ENCODE peak calls at places on chromosomes 2 and 18, in six cellular contexts. V, U, S, L, W and T are unnamed samples.
A peak's percentile ranks its signal among the peaks of the same experiment; 100 is the strongest.

GRCh38 chr2:8089596-8089995 is 592.3 kb upstream of the ID2 start:
- DNase-seq in V (no peak), U (no peak), S (peak; percentile 90), L (no peak), W (peak; percentile 89), T (peak; percentile 21)

GRCh38 chr2:190119948-190120347 is 57.4 kb upstream of the MSTN start:
- DNase-seq in V (no peak), U (no peak), S (no peak), L (peak; percentile 46), W (no peak), T (peak; percentile 15)

GRCh38 chr18:26579941-26580618 is 31.7 kb upstream of the KCTD1 start:
- DNase-seq in V (no peak), U (no peak), S (no peak), L (no peak), W (no peak), T (no peak)

GRCh38 chr2:119647440-119648169 is 31.4 kb upstream of the TMEM177 start:
- DNase-seq in V (no peak), U (no peak), S (peak; percentile 61), L (no peak), W (no peak), T (no peak)

GRCh38 chr2:12350821-12351220 is 365.9 kb upstream of the TRIB2 start:
- DNase-seq in V (no peak), U (no peak), S (no peak), L (no peak), W (no peak), T (no peak)

GRCh38 chr2:241357531-241357930 is 1.4 kb downstream of the FARP2 start:
- DNase-seq in V (no peak), U (no peak), S (no peak), L (no peak), W (no peak), T (no peak)

GRCh38 chr18:286515-287310 is 18.9 kb upstream of the THOC1 start:
- DNase-seq in V (no peak), U (no peak), S (peak; percentile 42), L (no peak), W (peak; percentile 51), T (no peak)

GRCh38 chr18:25675123-25675850 is 323.3 kb upstream of the ZNF521 start:
- DNase-seq in V (peak; percentile 62), U (no peak), S (no peak), L (peak; percentile 54), W (no peak), T (peak; percentile 46)

DNA sequence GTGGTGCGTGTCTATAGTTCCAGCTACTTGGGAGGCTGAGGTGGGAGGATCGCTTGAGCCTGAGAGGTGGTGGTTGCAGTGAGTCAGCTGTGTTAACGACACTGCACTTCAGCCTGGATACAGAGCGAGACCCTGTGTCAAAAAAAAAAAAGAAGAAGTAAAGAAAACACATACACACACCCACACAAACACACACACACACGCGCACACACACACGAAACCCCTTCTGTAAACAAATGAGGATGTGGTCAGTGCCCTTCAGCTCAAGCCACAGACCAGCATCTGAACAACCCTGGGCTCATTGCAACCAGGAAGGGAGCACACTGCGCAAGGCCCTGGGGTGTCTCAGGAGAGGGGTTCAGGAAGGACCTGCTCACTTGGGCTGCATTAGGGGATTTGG is 47.9 kb upstream of the KCNF1 start:
- DNase-seq in V (no peak), U (no peak), S (peak; percentile 44), L (no peak), W (peak; percentile 85), T (no peak)
- H2BK15ac ChIP-seq in V (no peak overlapping the region), U (no peak overlapping the region), S (no peak overlapping the region), L (no peak overlapping the region), W (no peak overlapping the region), T (no peak overlapping the region)

GRCh38 chr2:137942785-137943034 is 21.6 kb upstream of the HNMT start:
- DNase-seq in V (no peak), U (no peak), S (no peak), L (no peak), W (no peak), T (no peak)
- H3K79me1 ChIP-seq in V (no peaks in the 10 kb centered on the region), U (no peaks in the 10 kb centered on the region), S (no peaks in the 10 kb centered on the region), L (no peaks in the 10 kb centered on the region), W (no peaks in the 10 kb centered on the region), T (no peaks in the 10 kb centered on the region)

GRCh38 chr2:218853766-218854165 is 5.8 kb upstream of the WNT6 start:
- DNase-seq in V (no peak), U (no peak), S (peak; percentile 13), L (no peak), W (no peak), T (no peak)
- H3K18ac ChIP-seq in V (no peak overlapping the region), U (no peak overlapping the region), S (no peak overlapping the region), L (no peak overlapping the region), W (no peak overlapping the region), T (no peak overlapping the region)

GRCh38 chr2:232911712-232912277 is 41.7 kb downstream of the SNORC start:
- DNase-seq in V (no peak), U (no peak), S (no peak), L (no peak), W (no peak), T (no peak)
- H2BK15ac ChIP-seq in V (no peak overlapping the region), U (no peak overlapping the region), S (no peak overlapping the region), L (no peak overlapping the region), W (no peak overlapping the region), T (no peak overlapping the region)

DNA sequence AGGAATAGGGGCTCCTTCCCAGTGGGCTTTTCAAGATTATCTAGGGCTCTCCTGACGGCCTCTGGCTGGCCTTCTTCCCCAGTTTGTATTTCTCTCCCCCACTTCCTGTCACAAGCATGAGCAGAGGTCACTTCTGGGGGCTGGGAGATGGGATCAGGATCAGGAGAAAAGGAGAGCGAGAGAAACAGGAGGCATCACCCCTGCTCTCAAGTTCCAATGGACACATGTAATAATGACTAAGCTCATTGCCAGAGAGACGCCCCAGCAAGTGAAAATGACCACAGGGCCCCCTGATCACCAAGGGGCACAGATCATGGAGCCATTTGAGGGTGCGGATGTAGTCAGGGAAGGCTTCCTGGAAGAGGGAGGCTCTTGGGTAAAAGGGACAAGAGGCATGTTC is 92.1 kb downstream of the SMAD7 start:
- DNase-seq in V (no peak), U (no peak), S (no peak), L (no peak), W (peak; percentile 43), T (no peak)
- H3K79me1 ChIP-seq in V (no peaks in the 10 kb centered on the region), U (no peaks in the 10 kb centered on the region), S (peaks cover 56% of the 10 kb centered on the region), L (no peaks in the 10 kb centered on the region), W (peaks cover 9% of the 10 kb centered on the region), T (no peaks in the 10 kb centered on the region)

DNA sequence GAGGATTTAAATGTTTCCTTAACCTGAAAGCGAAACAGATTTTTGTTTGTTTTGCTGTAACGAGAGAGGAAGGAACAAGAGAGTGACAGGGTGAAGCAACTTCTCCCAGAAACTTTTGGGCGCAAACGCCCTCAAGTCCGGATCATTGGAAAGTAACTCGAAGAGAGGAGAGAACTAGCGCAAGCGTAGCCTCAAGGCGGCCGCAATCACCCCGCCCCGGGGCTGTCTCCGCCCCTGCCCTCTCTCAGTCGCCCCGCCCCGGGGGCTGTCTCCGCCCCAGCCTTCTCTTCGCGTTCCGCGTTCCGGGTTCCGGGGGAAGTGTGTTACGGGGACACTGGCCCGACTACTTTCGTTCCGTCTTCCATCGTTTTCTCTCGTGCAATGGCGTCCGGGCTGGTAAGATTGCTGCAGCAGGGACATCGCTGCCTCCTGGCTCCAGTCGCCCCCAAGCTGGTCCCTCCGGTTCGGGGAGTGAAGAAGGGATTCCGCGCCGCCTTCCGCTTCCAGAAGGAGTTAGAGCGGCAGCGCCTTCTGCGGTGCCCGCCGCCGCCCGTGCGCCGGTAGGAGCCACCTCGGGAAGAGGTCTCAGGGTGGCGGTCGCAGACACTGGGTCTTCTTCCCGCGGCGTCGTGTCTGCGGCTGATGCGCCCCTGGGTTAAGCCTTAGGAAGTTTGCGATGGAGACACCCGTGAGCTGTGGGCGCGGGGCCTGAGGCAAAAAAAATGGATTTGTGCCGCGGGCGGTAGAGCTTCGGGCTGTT is at the start of gene MRPL44:
- DNase-seq in V (peak; percentile 94), U (peak; percentile 92), S (peak; percentile 93), L (peak; percentile 99), W (peak; percentile 96), T (peak; percentile 96)
- H3K18ac ChIP-seq in V (peak within 1 kb of the TSS; percentile 95), U (peak within 1 kb of the TSS; percentile 95), S (peak within 1 kb of the TSS; percentile 47), L (no peak within 1 kb of the TSS), W (peak within 1 kb of the TSS; percentile 89), T (peak within 1 kb of the TSS; percentile 62)

GRCh38 chr18:4908239-4908638 is 288.8 kb downstream of the AKAIN1 start:
- DNase-seq in V (no peak), U (no peak), S (no peak), L (no peak), W (no peak), T (no peak)
- H2BK15ac ChIP-seq in V (no peak overlapping the region), U (no peak overlapping the region), S (no peak overlapping the region), L (no peak overlapping the region), W (no peak overlapping the region), T (no peak overlapping the region)

GRCh38 chr2:105134076-105134475 is 96.2 kb downstream of the MRPS9 start:
- DNase-seq in V (no peak), U (no peak), S (peak; percentile 4), L (peak; percentile 36), W (no peak), T (no peak)

GRCh38 chr2:105139556-105140236 is 101.8 kb downstream of the MRPS9 start:
- DNase-seq in V (no peak), U (no peak), S (no peak), L (no peak), W (no peak), T (no peak)

GRCh38 chr2:105138643-105139042 is 100.8 kb downstream of the MRPS9 start:
- DNase-seq in V (no peak), U (no peak), S (no peak), L (no peak), W (no peak), T (no peak)

GRCh38 chr2:105135436-105135835 is 97.6 kb downstream of the MRPS9 start:
- DNase-seq in V (no peak), U (no peak), S (no peak), L (no peak), W (no peak), T (no peak)

GRCh38 chr2:105136394-105136793 is 98.5 kb downstream of the MRPS9 start:
- DNase-seq in V (no peak), U (no peak), S (no peak), L (no peak), W (no peak), T (no peak)
- H3K79me1 ChIP-seq in V (no peaks in the 10 kb centered on the region), U (no peaks in the 10 kb centered on the region), S (no peaks in the 10 kb centered on the region), L (no peaks in the 10 kb centered on the region), W (no peaks in the 10 kb centered on the region), T (no peaks in the 10 kb centered on the region)